ENCODE peak calls at places on chromosomes 13 and 19, in five cellular contexts. One of them, this sample, is unnamed.
A peak's percentile ranks its signal among the peaks of the same experiment; 100 is the strongest.

GRCh38 chr13:38024431-38024830 is 154.9 kb upstream of the TRPC4 start:
- DNase-seq in tibial nerve: no peak
- DNase-seq in adrenal gland: no peak
- DNase-seq in HepG2: no peak
- DNase-seq in transverse colon: no peak
- DNase-seq in this sample: no peak

GRCh38 chr19:10662384-10663251 is 8.5 kb downstream of the ILF3 start:
- DNase-seq in tibial nerve: no peak
- DNase-seq in transverse colon: no peak
- DNase-seq in HepG2: no peak
- DNase-seq in adrenal gland: no peak
- DNase-seq in this sample: no peak

GRCh38 chr19:50427997-50428425 is 4.7 kb upstream of the MYBPC2 start:
- DNase-seq in adrenal gland: peak; percentile 87
- DNase-seq in transverse colon: peak; percentile 81
- DNase-seq in HepG2: no peak
- DNase-seq in tibial nerve: peak; percentile 68
- DNase-seq in this sample: peak; percentile 43

GRCh38 chr13:43572601-43573360 is 214.0 kb downstream of the ENOX1 start:
- DNase-seq in transverse colon: no peak
- DNase-seq in tibial nerve: no peak
- DNase-seq in adrenal gland: no peak
- DNase-seq in HepG2: no peak
- DNase-seq in this sample: no peak

GRCh38 chr19:10268077-10268476 is 2.8 kb upstream of the ICAM1 start:
- DNase-seq in transverse colon: no peak
- DNase-seq in adrenal gland: no peak
- DNase-seq in tibial nerve: no peak
- DNase-seq in HepG2: no peak
- DNase-seq in this sample: no peak

GRCh38 chr19:5250127-5250659 is 90.4 kb downstream of the PTPRS start:
- DNase-seq in HepG2: no peak
- DNase-seq in transverse colon: peak; percentile 28
- DNase-seq in tibial nerve: no peak
- DNase-seq in adrenal gland: peak; percentile 94
- DNase-seq in this sample: no peak

GRCh38 chr13:98909016-98909415 is 68.8 kb downstream of the DOCK9 start:
- DNase-seq in adrenal gland: no peak
- DNase-seq in tibial nerve: no peak
- DNase-seq in HepG2: no peak
- DNase-seq in transverse colon: no peak
- DNase-seq in this sample: no peak

GRCh38 chr13:53782400-53783030 is 753.9 kb downstream of the OLFM4 start:
- DNase-seq in adrenal gland: peak; percentile 57
- DNase-seq in transverse colon: no peak
- DNase-seq in HepG2: peak; percentile 33
- DNase-seq in tibial nerve: peak; percentile 21
- DNase-seq in this sample: no peak

DNA sequence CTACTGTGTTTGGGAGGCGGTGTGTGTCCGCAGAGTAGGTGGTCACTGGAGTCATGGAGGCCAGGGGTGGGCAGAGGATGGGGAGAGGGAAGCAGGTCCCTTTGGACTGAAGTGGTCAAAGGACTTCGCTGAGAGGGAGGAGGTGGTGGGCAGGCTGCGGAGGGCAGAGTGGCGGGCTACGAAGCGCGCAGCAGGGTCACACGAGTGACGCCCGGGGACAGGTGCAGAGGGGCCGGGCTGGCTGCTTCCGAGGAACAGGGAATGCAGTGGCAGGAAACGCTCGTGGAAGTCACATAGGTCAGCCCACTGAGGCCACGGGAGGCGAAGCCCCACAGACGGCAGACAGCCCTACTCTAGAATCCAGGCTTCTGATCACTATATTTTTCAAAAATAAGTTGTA is 111.5 kb downstream of the URI1 start:
- DNase-seq in tibial nerve: no peak
- DNase-seq in adrenal gland: no peak
- DNase-seq in HepG2: no peak
- DNase-seq in transverse colon: no peak
- DNase-seq in this sample: no peak
- H3K27ac ChIP-seq in tibial nerve: no peak overlapping the region
- H3K27ac ChIP-seq in adrenal gland: no peak overlapping the region
- H3K27ac ChIP-seq in HepG2: no peak overlapping the region
- H3K27ac ChIP-seq in transverse colon: no peak overlapping the region
- H3K27ac ChIP-seq in this sample: no peak overlapping the region

GRCh38 chr19:57324992-57325391 is 4.7 kb downstream of the ZNF543 start:
- DNase-seq in transverse colon: no peak
- DNase-seq in HepG2: no peak
- DNase-seq in tibial nerve: no peak
- DNase-seq in adrenal gland: no peak
- DNase-seq in this sample: no peak
- H3K36me3 ChIP-seq in transverse colon: peaks cover 3% of the 10 kb centered on the region
- H3K36me3 ChIP-seq in HepG2: peaks cover 53% of the 10 kb centered on the region
- H3K36me3 ChIP-seq in tibial nerve: peaks cover 23% of the 10 kb centered on the region
- H3K36me3 ChIP-seq in adrenal gland: no peaks in the 10 kb centered on the region
- H3K36me3 ChIP-seq in this sample: no peaks in the 10 kb centered on the region

GRCh38 chr13:27258637-27259377 is 7.4 kb downstream of the RPL21 start:
- DNase-seq in HepG2: no peak
- DNase-seq in tibial nerve: no peak
- DNase-seq in adrenal gland: no peak
- DNase-seq in transverse colon: no peak
- DNase-seq in this sample: no peak
- TF ChIP-seq POLR2A in HepG2: peak; percentile 21
- TF ChIP-seq POLR2A in tibial nerve: no peak
- TF ChIP-seq POLR2A in adrenal gland: no peak
- TF ChIP-seq POLR2A in transverse colon: no peak
- TF ChIP-seq POLR2A in this sample: no peak

GRCh38 chr13:109646423-109646822 is 140.0 kb downstream of the IRS2 start:
- DNase-seq in adrenal gland: no peak
- DNase-seq in tibial nerve: no peak
- DNase-seq in transverse colon: no peak
- DNase-seq in HepG2: no peak
- DNase-seq in this sample: no peak

GRCh38 chr13:109644069-109644750 is 142.2 kb downstream of the IRS2 start:
- DNase-seq in HepG2: no peak
- DNase-seq in tibial nerve: no peak
- DNase-seq in adrenal gland: no peak
- DNase-seq in transverse colon: no peak
- DNase-seq in this sample: no peak

GRCh38 chr13:109645831-109646230 is 140.6 kb downstream of the IRS2 start:
- DNase-seq in transverse colon: no peak
- DNase-seq in tibial nerve: no peak
- DNase-seq in adrenal gland: no peak
- DNase-seq in HepG2: no peak
- DNase-seq in this sample: no peak

GRCh38 chr13:109647046-109647445 is 139.3 kb downstream of the IRS2 start:
- DNase-seq in transverse colon: no peak
- DNase-seq in HepG2: no peak
- DNase-seq in tibial nerve: no peak
- DNase-seq in adrenal gland: no peak
- DNase-seq in this sample: no peak

DNA sequence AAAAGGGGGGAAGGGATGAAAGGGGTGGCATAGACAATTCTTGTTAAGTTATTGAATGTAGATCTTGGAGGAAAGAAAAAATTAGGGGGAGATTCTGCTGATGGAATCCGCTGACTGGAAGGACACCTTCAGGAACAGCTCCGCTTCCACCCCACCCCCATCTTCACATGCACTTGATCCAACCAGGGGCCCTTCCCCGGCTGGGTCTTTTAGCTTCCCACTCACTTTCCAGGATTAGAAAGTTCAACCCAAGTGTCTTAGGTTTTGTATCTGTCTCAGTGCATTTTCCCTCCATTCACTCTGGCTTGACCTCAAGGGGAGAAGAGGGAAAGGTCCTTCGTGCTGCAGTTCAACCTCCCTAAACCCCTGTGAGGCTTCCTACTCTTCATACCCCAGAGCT is 141.4 kb downstream of the IRS2 start:
- DNase-seq in HepG2: no peak
- DNase-seq in tibial nerve: no peak
- DNase-seq in adrenal gland: no peak
- DNase-seq in transverse colon: no peak
- DNase-seq in this sample: no peak
- H3K27ac ChIP-seq in HepG2: no peak overlapping the region
- H3K27ac ChIP-seq in tibial nerve: no peak overlapping the region
- H3K27ac ChIP-seq in adrenal gland: no peak overlapping the region
- H3K27ac ChIP-seq in transverse colon: no peak overlapping the region
- H3K27ac ChIP-seq in this sample: no peak overlapping the region

DNA sequence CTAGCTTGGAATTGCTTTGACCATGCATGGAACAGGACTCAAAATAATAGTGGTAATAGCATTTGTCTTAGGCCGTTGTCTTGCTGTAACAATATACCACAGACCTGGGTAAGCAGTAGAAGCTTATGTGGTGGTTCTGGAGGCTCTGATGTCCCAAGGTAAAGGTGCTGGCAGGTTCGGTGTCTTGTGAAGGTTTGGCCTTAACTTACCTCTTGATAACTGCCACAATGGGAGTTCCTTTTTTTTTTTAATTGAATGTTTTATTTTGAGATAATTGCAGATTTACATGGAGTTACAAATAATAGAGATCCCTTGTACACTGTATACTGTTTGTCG is 5.8 kb downstream of the RPL21 start:
- DNase-seq in tibial nerve: no peak
- DNase-seq in transverse colon: no peak
- DNase-seq in HepG2: no peak
- DNase-seq in adrenal gland: no peak
- DNase-seq in this sample: no peak
- H3K36me3 ChIP-seq in tibial nerve: no peaks in the 10 kb centered on the region
- H3K36me3 ChIP-seq in transverse colon: no peaks in the 10 kb centered on the region
- H3K36me3 ChIP-seq in HepG2: peaks cover 34% of the 10 kb centered on the region
- H3K36me3 ChIP-seq in adrenal gland: no peaks in the 10 kb centered on the region
- H3K36me3 ChIP-seq in this sample: no peaks in the 10 kb centered on the region

GRCh38 chr19:55078996-55079395 is 3.3 kb downstream of the EPS8L1 start:
- DNase-seq in tibial nerve: no peak
- DNase-seq in transverse colon: no peak
- DNase-seq in HepG2: no peak
- DNase-seq in adrenal gland: no peak
- DNase-seq in this sample: no peak

GRCh38 chr19:55081773-55082022 is 6.0 kb downstream of the EPS8L1 start:
- DNase-seq in tibial nerve: no peak
- DNase-seq in HepG2: no peak
- DNase-seq in adrenal gland: no peak
- DNase-seq in transverse colon: no peak
- DNase-seq in this sample: no peak

GRCh38 chr19:55080915-55081772 is 5.5 kb downstream of the EPS8L1 start:
- DNase-seq in transverse colon: peak; percentile 93
- DNase-seq in adrenal gland: peak; percentile 79
- DNase-seq in HepG2: peak; percentile 53
- DNase-seq in tibial nerve: peak; percentile 45
- DNase-seq in this sample: peak; percentile 53

GRCh38 chr19:55079400-55080038 is 3.9 kb downstream of the EPS8L1 start:
- DNase-seq in tibial nerve: no peak
- DNase-seq in adrenal gland: no peak
- DNase-seq in transverse colon: no peak
- DNase-seq in HepG2: no peak
- DNase-seq in this sample: no peak

GRCh38 chr19:55080121-55080914 is 4.6 kb downstream of the EPS8L1 start:
- DNase-seq in tibial nerve: no peak
- DNase-seq in HepG2: peak; percentile 35
- DNase-seq in adrenal gland: no peak
- DNase-seq in transverse colon: peak; percentile 91
- DNase-seq in this sample: no peak
- TF ChIP-seq POLR2A in tibial nerve: no peak
- TF ChIP-seq POLR2A in HepG2: peak; percentile 54
- TF ChIP-seq POLR2A in adrenal gland: no peak
- TF ChIP-seq POLR2A in transverse colon: no peak
- TF ChIP-seq POLR2A in this sample: no peak

This sample was measured in uterus.